ENCODE peak calls at places on chromosomes 1 and 21, in six cellular contexts. W is tibial nerve, Z is neural crest cell, S is HFFc6, X is brain microvascular endothelial cell, C is cardiac muscle cell. D is an unnamed sample.

GRCh38 chr21:23968722-23969647 is 1638.3 kb downstream of the MRPL39 start:
- DNase-seq in W (no peak), Z (peak), X (peak), C (peak), S (no peak), D (no peak)

GRCh38 chr1:54277451-54278355 is 77.7 kb downstream of the MRPL37 start:
- DNase-seq in C (no peak), S (no peak), Z (no peak), W (no peak), X (no peak), D (no peak)

GRCh38 chr1:213327318-213327667 is 276.3 kb downstream of the RPS6KC1 start:
- DNase-seq in Z (no peak), S (peak), W (peak), C (no peak), X (peak), D (no peak)

GRCh38 chr1:54819195-54819536 is 18.0 kb upstream of the TTC22 start:
- DNase-seq in X (no peak), S (no peak), Z (no peak), W (no peak), C (no peak), D (no peak)

GRCh38 chr1:228464487-228464983 is 22.6 kb upstream of the RNF187 start:
- DNase-seq in Z (peak), C (peak), S (peak), W (no peak), X (peak), D (peak)

GRCh38 chr1:246753670-246754535 is 29.7 kb downstream of the SCCPDH start:
- DNase-seq in Z (peak), X (peak), C (peak), S (peak), W (peak), D (peak)

GRCh38 chr1:110390096-110390495 is 730 bp downstream of the SLC16A4 start:
- DNase-seq in X (peak), C (no peak), Z (no peak), S (peak), W (peak), D (no peak)

GRCh38 chr1:223776826-223777454 is 64.6 kb downstream of the CAPN2 start:
- DNase-seq in S (no peak), X (no peak), Z (no peak), C (no peak), W (no peak), D (no peak)

DNA sequence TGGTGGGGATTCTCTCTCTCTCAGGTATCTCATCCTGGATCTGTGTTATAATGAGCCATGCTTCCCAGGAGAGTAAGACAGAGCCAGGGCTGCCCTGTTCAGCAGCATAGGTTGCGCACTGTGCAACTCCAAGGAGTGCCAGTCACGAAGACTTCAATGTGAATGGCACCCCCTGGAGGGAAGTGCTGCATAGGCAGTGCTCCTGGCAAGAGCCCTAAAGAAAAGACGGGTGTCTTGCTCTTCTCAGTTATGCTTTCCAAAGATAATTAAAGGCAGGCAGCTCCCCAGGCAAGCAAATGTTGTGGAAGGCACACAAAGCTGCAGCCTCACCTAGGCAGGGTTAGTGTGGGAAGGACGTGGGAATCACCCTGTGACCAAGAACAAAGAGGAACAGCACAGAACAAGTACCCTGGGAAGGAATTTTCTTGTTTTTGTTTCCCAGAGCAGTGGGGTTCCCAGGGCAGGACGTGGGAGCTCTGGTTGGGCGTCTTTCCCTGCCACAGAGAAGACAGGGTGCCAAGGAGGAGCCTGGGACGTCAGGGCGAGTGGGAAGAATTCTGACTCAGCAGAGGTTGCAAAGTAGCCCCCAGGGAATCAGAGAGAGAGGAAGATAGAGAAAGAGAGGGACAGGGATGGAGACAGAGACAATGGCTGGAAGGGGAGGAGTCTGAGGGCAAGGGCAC is 120.9 kb downstream of the KCNN3 start:
- DNase-seq in S (no peak), W (no peak), C (no peak), Z (no peak), X (peak), D (no peak)
- TF ChIP-seq CTCF in S (peak), W (no peak), C (peak), Z (peak), X (peak), D (peak)

DNA sequence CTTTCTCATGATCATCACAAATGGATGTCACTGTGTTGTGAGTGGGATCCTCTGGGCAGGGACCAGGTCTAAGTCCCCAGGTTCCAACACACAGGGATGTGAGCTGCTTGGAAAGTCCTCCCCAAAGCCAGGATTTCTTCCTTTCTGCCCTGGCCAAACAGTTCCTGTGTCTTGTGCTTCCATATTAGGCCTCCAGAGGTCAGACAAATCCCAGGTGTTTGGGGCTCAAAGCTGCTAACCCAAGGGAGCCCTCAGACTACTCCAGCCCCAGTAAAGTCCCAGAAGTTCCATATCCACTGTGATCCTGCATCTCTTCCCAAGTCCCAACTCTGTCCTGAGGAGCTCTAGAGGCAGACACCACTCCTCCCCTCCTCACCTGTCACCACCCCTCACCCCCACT is 27.7 kb upstream of the MAGOH start:
- DNase-seq in W (no peak), X (no peak), C (no peak), S (peak), Z (no peak), D (no peak)
- TF ChIP-seq CTCF in W (no peak), X (peak), C (peak), S (peak), Z (peak), D (peak)

GRCh38 chr1:203058674-203058931 is 27.2 kb downstream of the MYOG start:
- DNase-seq in Z (no peak), S (no peak), W (no peak), C (no peak), X (no peak), D (no peak)
- TF ChIP-seq CTCF in Z (no peak), S (no peak), W (no peak), C (no peak), X (no peak), D (no peak)

GRCh38 chr1:201375169-201375568 is 2.3 kb downstream of the TNNT2 start:
- DNase-seq in C (no peak), S (no peak), X (no peak), Z (no peak), W (no peak), D (no peak)

GRCh38 chr1:201378804-201379203 is 1.3 kb upstream of the TNNT2 start:
- DNase-seq in X (no peak), Z (no peak), W (no peak), S (no peak), C (no peak), D (no peak)

GRCh38 chr1:201376107-201376463 is 1.4 kb downstream of the TNNT2 start:
- DNase-seq in S (no peak), X (no peak), Z (no peak), W (no peak), C (no peak), D (no peak)

GRCh38 chr1:201377611-201378092 is at the start of gene TNNT2:
- DNase-seq in W (no peak), X (no peak), Z (no peak), S (no peak), C (peak), D (no peak)

GRCh38 chr1:201376464-201377374 is 761 bp downstream of the TNNT2 start:
- DNase-seq in C (peak), W (no peak), X (peak), S (peak), Z (peak), D (peak)
- TF ChIP-seq CTCF in C (peak), W (peak), X (peak), S (peak), Z (peak), D (peak)

GRCh38 chr1:179586107-179586823 is 5.4 kb upstream of the TDRD5 start:
- DNase-seq in X (no peak), W (no peak), C (peak), S (no peak), Z (peak), D (peak)
- TF ChIP-seq CTCF in X (peak), W (peak), C (peak), S (peak), Z (peak), D (peak)

GRCh38 chr1:208216806-208217205 is 27.4 kb downstream of the PLXNA2 start:
- DNase-seq in S (no peak), C (no peak), X (no peak), W (no peak), Z (no peak), D (no peak)
- TF ChIP-seq CTCF in S (peak), C (no peak), X (no peak), W (no peak), Z (no peak), D (no peak)

GRCh38 chr1:221806236-221806635 is 64.3 kb upstream of the DUSP10 start:
- DNase-seq in Z (no peak), W (no peak), S (no peak), X (no peak), C (no peak), D (no peak)
- TF ChIP-seq CTCF in Z (no peak), W (no peak), S (no peak), X (no peak), C (no peak), D (no peak)

DNA sequence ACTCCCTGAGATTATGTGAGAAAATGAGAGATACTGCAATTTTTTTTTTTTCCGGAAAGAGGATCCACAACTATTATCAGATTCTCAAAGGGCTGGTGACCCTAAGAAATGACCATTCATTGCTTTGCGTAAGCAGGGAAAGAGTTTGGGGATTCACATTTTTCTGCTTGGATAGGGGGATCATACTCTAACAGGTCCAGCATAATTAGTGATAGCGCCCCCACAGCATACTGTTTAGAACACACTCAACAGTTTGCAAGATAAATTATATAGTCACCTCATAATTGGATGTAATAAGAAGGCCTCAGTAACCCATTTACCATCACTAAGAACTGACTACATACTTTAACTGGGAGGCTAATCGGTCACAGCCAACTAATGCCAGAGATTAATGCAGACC is 1.9 kb downstream of the CCT3 start:
- DNase-seq in Z (no peak), C (no peak), S (no peak), W (no peak), X (no peak), D (no peak)
- TF ChIP-seq CTCF in Z (peak), C (peak), S (peak), W (no peak), X (peak), D (peak)

GRCh38 chr21:16082038-16082816 is 352.4 kb downstream of the USP25 start:
- DNase-seq in X (no peak), S (peak), W (no peak), Z (no peak), C (peak), D (no peak)
- TF ChIP-seq CTCF in X (peak), S (peak), W (peak), Z (peak), C (peak), D (peak)